ENCODE peak calls at places on chromosomes 11 and 22, in seven cellular contexts. E, J, U, A, V, D and N are unnamed samples.

GRCh38 chr11:3044004-3044403 is 13.2 kb downstream of the CARS1 start:
- DNase-seq in U (no peak), J (no peak), E (no peak), V (no peak), D (peak), A (no peak), N (no peak)

GRCh38 chr22:44344407-44344806 is 31.7 kb upstream of the SHISAL1 start:
- DNase-seq in J (no peak), A (no peak), U (no peak), E (no peak), V (no peak), D (no peak), N (peak)

GRCh38 chr11:36394056-36394455 is 98.0 kb downstream of the PRR5L start:
- DNase-seq in D (no peak), U (no peak), V (no peak), J (no peak), E (no peak), A (no peak), N (no peak)

GRCh38 chr11:46112961-46113617 is 8.2 kb downstream of the PHF21A start:
- DNase-seq in J (no peak), V (peak), U (no peak), A (no peak), E (no peak), D (peak), N (no peak)

GRCh38 chr11:12901272-12901671 is 107.8 kb upstream of the RASSF10 start:
- DNase-seq in E (no peak), U (no peak), D (no peak), V (no peak), J (no peak), A (no peak), N (no peak)

GRCh38 chr11:2797741-2798361 is 87.7 kb downstream of the CDKN1C start:
- DNase-seq in J (no peak), D (no peak), V (no peak), A (no peak), U (no peak), E (peak), N (peak)

GRCh38 chr11:86150826-86151187 is 81.9 kb upstream of the PICALM start:
- DNase-seq in V (no peak), A (no peak), U (no peak), E (no peak), D (peak), J (no peak), N (no peak)

GRCh38 chr11:131146817-131147490 is 223.5 kb upstream of the NTM start:
- DNase-seq in D (peak), U (no peak), E (no peak), A (no peak), J (no peak), V (no peak), N (no peak)

GRCh38 chr11:29801561-29801960 is 215.3 kb downstream of the KCNA4 start:
- DNase-seq in J (no peak), A (no peak), D (no peak), E (no peak), U (no peak), V (no peak), N (no peak)

GRCh38 chr22:31911565-31912401 is 32.6 kb upstream of the YWHAH start:
- DNase-seq in J (no peak), A (no peak), U (no peak), E (no peak), D (no peak), V (no peak), N (no peak)